ENCODE peak calls at places on chromosomes 2 and 18, in eight cellular contexts. D is GM10248; A is RWPE1; R is fibroblast of mammary gland; X is RPMI8226; L is nephron progenitor cell; C is stimulated activated CD4-positive, alpha-beta T cell treated with anti-CD3 and anti-CD28 coated beads, TNF-alpha, amount 100 ng/mL, for 1 hour; I is progenitor cell of endocrine pancreas. U is an unnamed sample.

GRCh38 chr2:108354171-108354570 is 23.6 kb upstream of the SULT1C4 start:
- DNase-seq in R (no peak), D (no peak), I (no peak), C (no peak), A (no peak), L (no peak), X (no peak), U (no peak)

GRCh38 chr2:191202881-191203397 is 42.3 kb upstream of the MYO1B start:
- DNase-seq in A (no peak), C (no peak), R (peak), D (no peak), X (no peak), I (no peak), L (no peak), U (no peak)

GRCh38 chr18:44771957-44772917 is 91.5 kb downstream of the SETBP1 start:
- DNase-seq in L (no peak), A (no peak), C (no peak), X (no peak), D (no peak), I (no peak), R (peak), U (no peak)

GRCh38 chr2:17710547-17711248 is 42.9 kb downstream of the SMC6 start:
- DNase-seq in R (no peak), A (no peak), X (no peak), D (no peak), L (no peak), C (no peak), I (no peak), U (no peak)

GRCh38 chr2:163565192-163565591 is 170.6 kb downstream of the FIGN start:
- DNase-seq in C (no peak), X (no peak), L (no peak), R (peak), D (no peak), I (no peak), A (no peak), U (no peak)

GRCh38 chr2:222424729-222425671 is 657 bp downstream of the SGPP2 start:
- DNase-seq in D (peak), C (peak), L (peak), I (peak), X (no peak), R (no peak), A (no peak), U (peak)

GRCh38 chr18:27712066-27712465 is 464.9 kb downstream of the CDH2 start:
- DNase-seq in C (no peak), D (no peak), I (no peak), R (no peak), L (no peak), X (no peak), A (no peak), U (no peak)

GRCh38 chr2:19569300-19569791 is 210.9 kb upstream of the OSR1 start:
- DNase-seq in D (no peak), X (no peak), C (no peak), A (no peak), L (no peak), I (no peak), R (no peak), U (no peak)

GRCh38 chr2:161919873-161920272 is 154.1 kb downstream of the DPP4 start:
- DNase-seq in D (no peak), L (no peak), R (no peak), X (no peak), A (no peak), I (no peak), C (no peak), U (no peak)

GRCh38 chr2:189411860-189412259 is 29.4 kb upstream of the WDR75 start:
- DNase-seq in R (peak), A (peak), X (no peak), D (no peak), C (no peak), L (no peak), I (no peak), U (no peak)

GRCh38 chr2:64114063-64114911 is 29.9 kb downstream of the PELI1 start:
- DNase-seq in C (no peak), L (no peak), I (no peak), A (peak), R (peak), X (peak), D (no peak), U (no peak)

GRCh38 chr2:9983413-9984216 is 32.1 kb downstream of the GRHL1 start:
- DNase-seq in R (peak), A (no peak), L (no peak), D (no peak), I (no peak), C (no peak), X (no peak), U (no peak)

GRCh38 chr2:195659114-195659513 is 2.1 kb downstream of the SLC39A10 start:
- DNase-seq in C (no peak), X (no peak), I (no peak), D (no peak), L (no peak), A (no peak), R (peak), U (no peak)

GRCh38 chr2:207283356-207283755 is 117.6 kb upstream of the KLF7 start:
- DNase-seq in L (no peak), I (no peak), C (no peak), R (peak), A (no peak), D (no peak), X (peak), U (no peak)

GRCh38 chr2:237603718-237604362 is 13.3 kb upstream of the RAB17 start:
- DNase-seq in A (peak), I (no peak), L (no peak), C (no peak), R (peak), X (no peak), D (peak), U (no peak)

GRCh38 chr2:165778653-165779451 is 15.2 kb downstream of the GALNT3 start:
- DNase-seq in A (no peak), L (no peak), D (no peak), I (no peak), R (peak), X (peak), C (no peak), U (no peak)

GRCh38 chr2:197209742-197210408 is 100.7 kb downstream of the ANKRD44 start:
- DNase-seq in L (no peak), A (no peak), X (peak), D (peak), R (no peak), C (no peak), I (no peak), U (no peak)

GRCh38 chr2:209331291-209331844 is 92.5 kb upstream of the MAP2 start:
- DNase-seq in I (no peak), R (peak), A (peak), L (no peak), C (no peak), X (peak), D (no peak), U (no peak)

GRCh38 chr2:240464514-240465241 is 29.2 kb downstream of the GPC1 start:
- DNase-seq in D (no peak), A (no peak), I (peak), C (no peak), R (no peak), L (no peak), X (no peak), U (peak)

GRCh38 chr2:209578394-209579006 is 154.7 kb downstream of the MAP2 start:
- DNase-seq in D (no peak), C (no peak), R (no peak), A (no peak), I (no peak), X (no peak), L (no peak), U (no peak)

GRCh38 chr2:65022189-65022588 is 33.0 kb downstream of the SLC1A4 start:
- DNase-seq in C (no peak), A (no peak), I (no peak), X (no peak), L (no peak), D (no peak), R (no peak), U (no peak)

GRCh38 chr18:3910507-3910906 is 460.5 kb downstream of the TGIF1 start:
- DNase-seq in A (no peak), D (no peak), X (no peak), R (peak), C (no peak), L (no peak), I (no peak), U (no peak)

GRCh38 chr18:41226186-41226585 is 728.8 kb upstream of the PIK3C3 start:
- DNase-seq in R (no peak), X (no peak), L (no peak), A (peak), C (no peak), D (no peak), I (no peak), U (no peak)

GRCh38 chr18:68638613-68639012 is 76.3 kb downstream of the TMX3 start:
- DNase-seq in D (no peak), L (no peak), R (no peak), C (no peak), A (no peak), I (no peak), X (no peak), U (no peak)

GRCh38 chr2:10720983-10721343 is 467 bp upstream of the ATP6V1C2 start:
- DNase-seq in A (no peak), D (no peak), C (no peak), L (no peak), X (peak), R (no peak), I (peak), U (no peak)